ENCODE peak calls at places on chromosomes 7 and 10, in four cellular contexts. C is amygdala, F is T-cell, P is iris pigment epithelial cell. I is an unnamed sample.

GRCh38 chr7:81715984-81716588 is 53.8 kb downstream of the HGF start:
- DNase-seq in C (no peak), F (no peak), P (peak), I (no peak)

GRCh38 chr10:109475704-109476103 is 447.6 kb downstream of the XPNPEP1 start:
- DNase-seq in C (no peak), F (no peak), P (no peak), I (no peak)

GRCh38 chr10:92810934-92811532 is 37.3 kb upstream of the EXOC6 start:
- DNase-seq in C (no peak), F (no peak), P (no peak), I (no peak)

GRCh38 chr7:44975331-44976039 is 3.3 kb downstream of the MYO1G start:
- DNase-seq in C (no peak), F (no peak), P (no peak), I (no peak)

GRCh38 chr7:63040336-63040735 is 958.3 kb upstream of the ZNF722 start:
- DNase-seq in C (no peak), F (no peak), P (no peak), I (no peak)

GRCh38 chr7:27973625-27974024 is 207.0 kb downstream of the JAZF1 start:
- DNase-seq in C (no peak), F (no peak), P (no peak), I (no peak)

GRCh38 chr10:18616337-18616736 is 35.0 kb downstream of the NSUN6 start:
- DNase-seq in C (no peak), F (no peak), P (no peak), I (no peak)

GRCh38 chr10:73232887-73233286 is 14.2 kb downstream of the DNAJC9 start:
- DNase-seq in C (no peak), F (no peak), P (no peak), I (no peak)

GRCh38 chr10:31031205-31031665 is 430 bp downstream of the ZNF438 start:
- DNase-seq in C (no peak), F (no peak), P (no peak), I (no peak)

GRCh38 chr7:106521541-106521940 is 139.4 kb downstream of the CCDC71L start:
- DNase-seq in C (no peak), F (no peak), P (no peak), I (no peak)

GRCh38 chr10:96833220-96834001 is 1.3 kb downstream of the LCOR start:
- DNase-seq in C (peak), F (no peak), P (peak), I (peak)